ENCODE peak calls at places on chromosomes 13 and 19, in seven cellular contexts. Y is memory B cell; H is GOT3; Q is iris pigment epithelial cell; C is trophoblast cell; D is stimulated activated naive CD8-positive, alpha-beta T cell treated with anti-CD3 and anti-CD28 coated beads, Interleukin-15, Interleukin-2, amounts not matched to agents 100 U/mL and 50 U/mL, for 24 hours; P is GM23248. J is an unnamed sample.

GRCh38 chr13:40974460-40975407 is 44.4 kb downstream of the ELF1 start:
- DNase-seq in Y (no peak), H (no peak), Q (peak; percentile 82), C (no peak), D (peak; percentile 23), P (peak; percentile 51), J (no peak)

GRCh38 chr19:3818479-3818878 is 32.3 kb upstream of the MATK start:
- DNase-seq in Y (no peak), H (no peak), Q (peak; percentile 44), C (peak; percentile 50), D (peak; percentile 44), P (peak; percentile 83), J (no peak)

GRCh38 chr19:47362321-47362720 is 13.2 kb downstream of the DHX34 start:
- DNase-seq in Y (no peak), H (no peak), Q (no peak), C (no peak), D (no peak), P (no peak), J (no peak)

GRCh38 chr19:10279737-10280442 is 6.9 kb upstream of the ICAM4 start:
- DNase-seq in Y (no peak), H (no peak), Q (no peak), C (no peak), D (no peak), P (no peak), J (no peak)

GRCh38 chr13:38687246-38688229 is 661 bp downstream of the FREM2 start:
- DNase-seq in Y (no peak), H (no peak), Q (peak; percentile 32), C (peak; percentile 46), D (no peak), P (peak; percentile 25), J (no peak)

GRCh38 chr13:94065741-94066140 is 413.7 kb downstream of the DCT start:
- DNase-seq in Y (no peak), H (no peak), Q (peak; percentile 70), C (no peak), D (no peak), P (peak; percentile 62), J (no peak)

GRCh38 chr19:6551607-6552450 is 21.0 kb downstream of the TNFSF9 start:
- DNase-seq in Y (peak; percentile 44), H (no peak), Q (no peak), C (no peak), D (peak; percentile 82), P (peak; percentile 35), J (no peak)

GRCh38 chr19:8575467-8575997 is 1.7 kb downstream of the MYO1F start:
- DNase-seq in Y (no peak), H (no peak), Q (peak; percentile 56), C (peak; percentile 15), D (peak; percentile 30), P (peak; percentile 65), J (no peak)

GRCh38 chr19:32606289-32606688 is 25.3 kb downstream of the PDCD5 start:
- DNase-seq in Y (no peak), H (no peak), Q (no peak), C (no peak), D (no peak), P (no peak), J (no peak)

J was measured in suprapubic skin.